ENCODE peak calls at places on chromosomes 5 and 9, in six cellular contexts. E is H9, U is IMR-90, P is H1, W is mesenchymal stem cell, N is trophoblast cell. O is an unnamed sample.
A peak's percentile ranks its signal among the peaks of the same experiment; 100 is the strongest.

GRCh38 chr5:101989659-101990058 is 306.4 kb downstream of the SLCO4C1 start:
- DNase-seq in E (no peak), U (no peak), P (no peak), W (no peak), N (no peak), O (no peak)

GRCh38 chr5:134536876-134537275 is 11.4 kb downstream of the JADE2 start:
- DNase-seq in E (no peak), U (no peak), P (no peak), W (no peak), N (no peak), O (no peak)

GRCh38 chr5:89421035-89421434 is 538.1 kb upstream of the MEF2C start:
- DNase-seq in E (no peak), U (no peak), P (no peak), W (peak; percentile 48), N (no peak), O (no peak)

GRCh38 chr9:111803924-111804323 is 9.2 kb upstream of the SHOC1 start:
- DNase-seq in E (no peak), U (no peak), P (no peak), W (no peak), N (no peak), O (no peak)

GRCh38 chr9:33458444-33458843 is 11.1 kb upstream of the AQP3 start:
- DNase-seq in E (no peak), U (peak; percentile 46), P (no peak), W (no peak), N (peak; percentile 52), O (no peak)

GRCh38 chr9:86601697-86602096 is 247.5 kb upstream of the TUT7 start:
- DNase-seq in E (no peak), U (peak; percentile 50), P (no peak), W (no peak), N (peak; percentile 65), O (no peak)

GRCh38 chr9:26375448-26375847 is 517.2 kb downstream of the CAAP1 start:
- DNase-seq in E (no peak), U (peak; percentile 0), P (no peak), W (no peak), N (peak; percentile 42), O (no peak)

GRCh38 chr5:163245584-163245983 is 191.8 kb upstream of the CCNG1 start:
- DNase-seq in E (no peak), U (no peak), P (no peak), W (no peak), N (no peak), O (no peak)

GRCh38 chr5:124894541-124894940 is 148.1 kb upstream of the ZNF608 start:
- DNase-seq in E (no peak), U (no peak), P (no peak), W (no peak), N (no peak), O (no peak)

GRCh38 chr5:142614054-142614453 is 71.8 kb downstream of the FGF1 start:
- DNase-seq in E (no peak), U (no peak), P (no peak), W (no peak), N (peak; percentile 80), O (no peak)

GRCh38 chr9:102862478-102862877 is 132.7 kb upstream of the CYLC2 start:
- DNase-seq in E (no peak), U (no peak), P (no peak), W (no peak), N (no peak), O (no peak)

GRCh38 chr5:173501271-173501670 is 115.2 kb downstream of the BOD1 start:
- DNase-seq in E (no peak), U (no peak), P (no peak), W (no peak), N (no peak), O (no peak)

GRCh38 chr5:71751422-71751821 is 32.3 kb downstream of the CARTPT start:
- DNase-seq in E (no peak), U (no peak), P (no peak), W (no peak), N (no peak), O (no peak)
- H3K4me2 ChIP-seq in E (no peak overlapping the region), U (no peak overlapping the region), P (no peak overlapping the region), W (no peak overlapping the region), N (no peak overlapping the region), O (no peak overlapping the region)

GRCh38 chr5:158644301-158644700 is 455.4 kb downstream of the EBF1 start:
- DNase-seq in E (no peak), U (no peak), P (no peak), W (no peak), N (no peak), O (no peak)

GRCh38 chr5:158654415-158654814 is 445.3 kb downstream of the EBF1 start:
- DNase-seq in E (no peak), U (no peak), P (no peak), W (no peak), N (no peak), O (no peak)

GRCh38 chr5:158642852-158643251 is 456.9 kb downstream of the EBF1 start:
- DNase-seq in E (no peak), U (no peak), P (no peak), W (no peak), N (no peak), O (no peak)

GRCh38 chr5:158647264-158647663 is 452.5 kb downstream of the EBF1 start:
- DNase-seq in E (no peak), U (no peak), P (no peak), W (no peak), N (no peak), O (no peak)

GRCh38 chr5:158648631-158649030 is 451.1 kb downstream of the EBF1 start:
- DNase-seq in E (no peak), U (no peak), P (no peak), W (no peak), N (no peak), O (no peak)
- H4K91ac ChIP-seq in E (no peak overlapping the region), U (no peak overlapping the region), P (no peak overlapping the region), W (no peak overlapping the region), N (no peak overlapping the region), O (no peak overlapping the region)

GRCh38 chr5:74624501-74624900 is 16.0 kb downstream of the ENC1 start:
- DNase-seq in E (no peak), U (no peak), P (no peak), W (no peak), N (peak; percentile 97), O (no peak)

GRCh38 chr5:74626386-74627222 is 13.9 kb downstream of the ENC1 start:
- DNase-seq in E (no peak), U (no peak), P (no peak), W (no peak), N (no peak), O (no peak)

GRCh38 chr5:74625742-74626241 is 14.7 kb downstream of the ENC1 start:
- DNase-seq in E (peak; percentile 45), U (no peak), P (no peak), W (no peak), N (no peak), O (no peak)

GRCh38 chr5:74624009-74624408 is 16.5 kb downstream of the ENC1 start:
- DNase-seq in E (no peak), U (no peak), P (no peak), W (no peak), N (no peak), O (no peak)

DNA sequence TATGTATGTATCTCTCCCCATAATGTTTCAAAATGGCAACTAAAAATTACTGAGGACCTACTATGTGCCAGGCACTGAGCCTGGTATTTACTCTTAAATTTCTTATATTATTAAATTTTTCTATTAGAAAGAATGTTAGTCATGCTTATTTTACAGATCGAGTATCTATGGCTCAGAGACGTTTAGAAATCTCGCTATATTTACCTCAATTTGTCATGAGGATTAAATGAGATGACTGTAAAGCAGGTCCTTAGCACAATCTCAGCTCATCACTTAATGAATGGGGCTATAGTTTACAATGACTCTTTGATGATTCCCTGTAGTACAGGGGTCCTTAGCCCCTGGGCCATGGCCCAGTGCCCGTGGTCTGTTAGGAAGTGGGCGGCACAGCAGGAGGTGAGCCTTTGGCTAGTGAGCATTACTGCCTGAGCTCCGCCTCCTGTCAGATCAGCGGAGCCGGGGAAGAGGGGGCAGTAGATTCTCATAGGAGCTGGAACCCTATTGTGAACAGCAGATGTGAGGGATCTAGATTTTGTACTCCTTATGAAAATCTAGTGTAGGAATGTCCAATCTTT is 15.5 kb downstream of the ENC1 start:
- DNase-seq in E (no peak), U (no peak), P (no peak), W (no peak), N (no peak), O (no peak)
- H2BK120ac ChIP-seq in E (no peak overlapping the region), U (no peak overlapping the region), P (no peak overlapping the region), W (no peak overlapping the region), N (no peak overlapping the region), O (no peak overlapping the region)

DNA sequence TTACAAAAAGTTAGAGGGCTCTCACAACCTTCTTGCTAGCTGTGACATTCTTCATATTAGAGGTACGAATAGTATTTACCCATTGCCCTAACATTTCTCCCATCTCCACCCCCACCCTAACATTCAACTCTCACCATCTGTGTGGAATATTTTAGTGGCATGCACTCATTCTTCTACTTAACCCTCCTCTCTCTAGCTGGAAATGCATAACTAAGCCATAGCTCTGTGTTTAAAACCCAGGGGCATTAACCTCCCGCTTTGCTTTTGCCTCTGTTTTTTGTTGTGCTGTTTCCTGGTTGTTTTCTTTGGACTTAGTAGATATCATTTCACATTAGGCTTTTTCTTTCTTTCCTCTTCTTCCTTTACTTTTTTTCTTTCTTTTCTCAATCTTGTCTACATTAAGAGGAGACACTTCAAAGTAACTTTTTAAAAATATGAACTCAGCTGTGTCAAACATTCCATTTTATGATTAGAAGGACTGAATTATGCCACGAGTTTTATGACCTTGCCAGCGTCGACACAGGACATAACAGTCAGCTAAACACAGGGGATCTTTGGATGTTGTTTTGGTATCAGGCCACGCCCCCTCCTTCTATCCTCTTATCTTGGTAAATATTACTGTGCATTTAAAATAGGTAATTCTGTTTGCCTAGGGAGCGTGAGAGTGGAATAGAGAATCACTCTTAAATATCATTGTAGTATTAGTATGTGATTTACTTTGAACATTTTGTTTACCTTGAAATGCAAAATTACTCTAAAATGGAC is 236.0 kb downstream of the CD180 start:
- DNase-seq in E (no peak), U (peak; percentile 10), P (no peak), W (peak; percentile 32), N (no peak), O (no peak)
- H3K4me2 ChIP-seq in E (peak overlapping the region; percentile 37), U (peak overlapping the region; percentile 73), P (peak overlapping the region; percentile 40), W (peak overlapping the region; percentile 41), N (peak overlapping the region; percentile 53), O (no peak overlapping the region)

DNA sequence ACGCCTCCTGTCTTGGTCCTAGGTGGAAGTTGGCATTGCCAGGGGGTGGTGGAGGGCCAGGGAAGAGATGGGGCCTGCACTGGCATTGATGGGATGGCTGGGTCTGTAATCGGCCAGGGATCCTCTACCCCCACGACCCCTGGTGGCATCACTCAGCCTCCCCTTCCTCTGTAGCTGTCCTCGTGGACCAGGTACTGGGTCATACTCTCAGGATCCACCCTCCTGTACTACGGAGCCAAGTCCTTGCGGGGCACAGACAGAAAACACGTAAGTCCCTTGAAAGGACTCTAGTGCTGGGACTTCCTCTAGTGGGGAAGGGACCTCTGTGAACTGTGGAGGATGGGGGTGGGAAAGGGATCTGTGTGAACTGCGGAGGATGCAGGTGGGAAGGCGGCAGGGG is 52.1 kb upstream of the GARNL3 start:
- DNase-seq in E (no peak), U (no peak), P (no peak), W (no peak), N (no peak), O (no peak)
- H4K91ac ChIP-seq in E (no peak overlapping the region), U (no peak overlapping the region), P (no peak overlapping the region), W (no peak overlapping the region), N (no peak overlapping the region), O (no peak overlapping the region)

DNA sequence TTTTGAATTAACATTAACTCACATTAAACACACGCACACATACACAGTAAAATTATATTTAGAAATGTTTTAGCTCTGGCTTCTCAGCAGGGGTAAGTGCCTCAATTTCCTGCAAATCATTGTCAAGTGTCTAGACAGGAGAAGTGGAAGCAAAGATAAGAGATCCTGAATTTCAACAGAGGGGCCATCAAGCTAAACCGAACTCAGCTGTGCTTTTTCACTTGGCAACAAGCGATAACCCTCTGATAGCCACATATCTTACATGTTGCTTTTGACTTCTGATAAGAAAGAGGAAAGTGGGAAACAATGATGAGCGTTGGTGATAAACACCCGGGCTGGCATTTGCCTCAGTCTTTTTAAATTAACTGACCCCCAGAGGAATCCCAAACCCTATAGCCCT is 79.7 kb upstream of the SPDL1 start:
- DNase-seq in E (no peak), U (no peak), P (no peak), W (no peak), N (no peak), O (no peak)
- H2BK120ac ChIP-seq in E (no peak overlapping the region), U (no peak overlapping the region), P (no peak overlapping the region), W (no peak overlapping the region), N (no peak overlapping the region), O (no peak overlapping the region)